ENCODE peak calls at places on chromosome 2, in six cellular contexts. G is fibroblast of lung, Z is lung, W is sigmoid colon, B is upper lobe of right lung, H is hepatocyte. O is an unnamed sample.

GRCh38 chr2:224816816-224817215 is 100.7 kb upstream of the CCDC195 start:
- DNase-seq in G (peak), Z (no peak), W (no peak), B (no peak), H (peak), O (peak)

GRCh38 chr2:226799976-226800940 is 638 bp upstream of the IRS1 start:
- DNase-seq in G (peak), Z (peak), W (peak), B (no peak), H (peak), O (no peak)

GRCh38 chr2:231786177-231786916 is at the start of gene COPS7B:
- DNase-seq in G (peak), Z (peak), W (peak), B (peak), H (peak), O (peak)

GRCh38 chr2:88549616-88550292 is 77.5 kb downstream of the EIF2AK3 start:
- DNase-seq in G (no peak), Z (no peak), W (no peak), B (no peak), H (no peak), O (no peak)

GRCh38 chr2:21599417-21599816 is 475.6 kb downstream of the TDRD15 start:
- DNase-seq in G (no peak), Z (no peak), W (no peak), B (no peak), H (peak), O (no peak)

GRCh38 chr2:164826293-164827243 is 15.1 kb downstream of the COBLL1 start:
- DNase-seq in G (peak), Z (peak), W (no peak), B (peak), H (peak), O (no peak)

GRCh38 chr2:172100080-172101007 is 2.4 kb downstream of the DLX2 start:
- DNase-seq in G (no peak), Z (no peak), W (no peak), B (no peak), H (no peak), O (no peak)

GRCh38 chr2:3427272-3427671 is 47.8 kb downstream of the TRAPPC12 start:
- DNase-seq in G (no peak), Z (no peak), W (no peak), B (no peak), H (no peak), O (no peak)

GRCh38 chr2:43188561-43189386 is 37.6 kb downstream of the ZFP36L2 start:
- DNase-seq in G (no peak), Z (no peak), W (no peak), B (no peak), H (no peak), O (no peak)

GRCh38 chr2:241870081-241870541 is 582 bp downstream of the RTP5 start:
- DNase-seq in G (no peak), Z (no peak), W (no peak), B (no peak), H (no peak), O (no peak)

GRCh38 chr2:23926289-23926749 is 604 bp downstream of the ATAD2B start:
- DNase-seq in G (no peak), Z (no peak), W (peak), B (no peak), H (no peak), O (no peak)

DNA sequence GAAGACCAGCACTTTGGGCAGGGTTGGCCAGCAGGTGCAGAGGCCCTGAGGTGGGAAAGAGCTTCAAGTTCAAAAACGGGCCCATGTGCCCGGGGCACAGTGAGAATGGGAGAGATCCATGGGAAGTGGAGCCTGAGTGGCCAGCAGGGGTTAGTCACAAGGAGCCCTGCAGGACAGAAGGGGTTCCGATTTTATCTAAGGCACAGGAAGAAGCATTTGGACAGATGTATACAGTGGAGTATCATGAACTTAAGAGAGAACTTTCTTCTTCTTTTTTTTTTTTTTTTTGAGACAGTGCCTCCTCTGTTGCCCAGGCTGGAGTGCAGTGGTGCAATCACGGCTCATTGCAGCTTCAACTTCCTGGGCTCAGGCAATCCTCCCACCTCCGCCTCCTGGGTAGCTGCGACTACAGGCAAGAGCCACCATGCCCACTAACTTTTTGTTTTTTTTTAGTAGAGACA is 24.0 kb downstream of the WIPF1 start:
- DNase-seq in G (no peak), Z (peak), W (no peak), B (peak), H (no peak), O (no peak)
- TF ChIP-seq CTCF in G (no peak), Z (no peak), W (no peak), B (no peak), H (no peak), O (no peak)

DNA sequence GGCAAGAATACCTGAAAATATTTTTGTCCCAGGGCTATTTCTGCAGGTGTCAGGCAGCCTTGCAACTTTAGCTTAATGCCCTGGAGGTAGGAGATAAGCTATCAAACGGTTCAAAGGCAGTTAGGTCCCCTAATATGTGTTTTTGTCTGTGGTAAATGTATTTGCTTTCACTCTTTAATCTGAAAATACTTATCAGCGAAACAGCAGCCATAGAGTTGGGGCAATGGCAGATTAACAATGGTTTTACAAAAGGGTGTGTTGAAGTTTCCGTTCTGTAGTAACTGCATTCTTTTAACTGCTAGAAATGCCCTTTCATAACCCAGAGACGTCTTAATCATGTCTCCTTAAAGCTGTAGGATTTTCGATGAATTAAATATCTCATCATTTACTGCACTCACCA is 265.0 kb upstream of the TRIB2 start:
- DNase-seq in G (no peak), Z (no peak), W (no peak), B (no peak), H (no peak), O (no peak)
- H3K4me3 ChIP-seq in G (no peak), Z (no peak), W (peak), B (no peak), H (no peak), O (no peak)

DNA sequence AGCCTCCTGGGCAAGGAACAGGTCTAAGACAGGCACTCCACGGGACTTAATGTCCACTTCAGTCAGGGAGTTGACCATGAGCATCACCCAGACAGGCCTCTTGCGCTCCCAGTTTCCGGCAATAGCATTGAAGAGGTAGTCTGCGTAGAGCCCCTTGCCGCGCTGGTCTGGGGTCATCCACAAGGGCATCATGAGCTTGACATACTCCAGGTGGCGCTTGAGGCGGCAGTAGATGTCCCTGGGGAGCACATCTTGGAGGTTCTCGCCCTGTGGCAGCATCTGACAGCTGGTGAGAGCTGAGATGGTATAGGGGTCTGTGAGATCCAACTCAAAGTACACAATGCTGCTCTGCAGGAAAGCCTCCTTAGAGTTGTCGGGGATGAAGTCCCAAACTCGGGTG is 10.6 kb downstream of the TRABD2A start:
- DNase-seq in G (no peak), Z (no peak), W (peak), B (no peak), H (no peak), O (no peak)
- TF ChIP-seq CTCF in G (no peak), Z (no peak), W (no peak), B (no peak), H (no peak), O (no peak)

GRCh38 chr2:45498661-45499550 is 112.2 kb downstream of the SRBD1 start:
- DNase-seq in G (no peak), Z (no peak), W (no peak), B (no peak), H (no peak), O (no peak)

GRCh38 chr2:45496869-45497268 is 114.2 kb downstream of the SRBD1 start:
- DNase-seq in G (no peak), Z (no peak), W (no peak), B (no peak), H (peak), O (no peak)

GRCh38 chr2:45494275-45494977 is 116.6 kb downstream of the SRBD1 start:
- DNase-seq in G (peak), Z (no peak), W (no peak), B (no peak), H (peak), O (peak)

GRCh38 chr2:45497355-45497754 is 113.7 kb downstream of the SRBD1 start:
- DNase-seq in G (peak), Z (no peak), W (no peak), B (no peak), H (peak), O (peak)

DNA sequence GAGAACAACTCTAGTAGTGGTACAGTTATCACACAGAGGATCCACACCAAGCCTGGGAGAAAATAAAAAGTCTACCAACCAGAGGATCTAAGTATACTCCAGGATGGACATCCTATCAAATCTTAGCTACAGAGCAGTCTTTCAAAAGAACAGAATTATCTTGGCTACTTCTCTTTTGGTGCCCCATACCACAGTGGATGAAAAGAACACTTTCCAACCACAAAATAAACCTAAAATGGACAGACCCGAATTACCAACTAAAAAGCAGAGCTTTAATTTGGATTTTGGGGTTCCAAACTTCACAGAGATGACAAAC is 116.1 kb downstream of the SRBD1 start:
- DNase-seq in G (no peak), Z (no peak), W (no peak), B (no peak), H (no peak), O (no peak)
- H3K4me3 ChIP-seq in G (no peak), Z (no peak), W (no peak), B (no peak), H (no peak), O (no peak)

DNA sequence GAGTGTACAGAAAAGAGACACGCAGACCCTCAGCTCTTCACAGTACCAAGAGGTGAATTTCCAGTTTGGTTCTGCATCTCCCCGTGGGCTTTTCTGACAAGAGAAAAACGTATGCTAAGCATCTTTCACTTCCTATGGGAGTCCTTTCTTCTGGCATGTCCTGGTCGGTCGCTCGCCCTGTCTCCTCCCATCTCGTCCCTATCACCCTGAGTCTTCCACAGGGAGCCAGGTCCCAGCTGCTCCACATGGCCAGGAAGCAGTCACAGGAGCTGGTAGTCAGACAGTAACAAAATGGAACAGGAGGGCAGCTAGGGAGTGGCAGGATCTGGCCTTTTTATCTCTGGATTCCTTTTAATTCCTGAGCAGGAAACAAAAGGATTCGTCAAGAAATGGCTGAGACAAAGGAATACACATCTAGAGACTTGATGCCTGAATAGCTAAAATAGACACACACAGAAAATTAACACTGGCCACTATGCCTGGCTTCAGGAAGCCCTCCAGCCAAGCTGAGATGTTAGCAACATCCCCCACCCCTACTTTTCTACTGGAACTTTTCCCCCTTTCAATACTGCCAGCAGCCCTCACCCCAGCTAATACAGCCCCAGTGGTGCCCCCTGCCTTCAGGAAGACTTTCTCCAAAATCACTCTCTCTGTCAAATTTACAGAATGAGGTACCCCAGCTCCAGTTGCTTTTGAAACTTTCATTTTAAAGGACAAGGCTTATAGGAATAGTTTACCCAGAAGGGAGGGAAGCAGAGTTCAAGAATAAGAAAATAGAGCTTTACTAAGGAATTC is 136.1 kb downstream of the DNER start:
- DNase-seq in G (no peak), Z (no peak), W (no peak), B (no peak), H (no peak), O (no peak)
- TF ChIP-seq CTCF in G (no peak), Z (no peak), W (no peak), B (no peak), H (no peak), O (no peak)

GRCh38 chr2:239380831-239381708 is 19.8 kb downstream of the HDAC4 start:
- DNase-seq in G (no peak), Z (no peak), W (peak), B (peak), H (no peak), O (no peak)
- H3K4me3 ChIP-seq in G (no peak), Z (no peak), W (no peak), B (no peak), H (no peak), O (no peak)

DNA sequence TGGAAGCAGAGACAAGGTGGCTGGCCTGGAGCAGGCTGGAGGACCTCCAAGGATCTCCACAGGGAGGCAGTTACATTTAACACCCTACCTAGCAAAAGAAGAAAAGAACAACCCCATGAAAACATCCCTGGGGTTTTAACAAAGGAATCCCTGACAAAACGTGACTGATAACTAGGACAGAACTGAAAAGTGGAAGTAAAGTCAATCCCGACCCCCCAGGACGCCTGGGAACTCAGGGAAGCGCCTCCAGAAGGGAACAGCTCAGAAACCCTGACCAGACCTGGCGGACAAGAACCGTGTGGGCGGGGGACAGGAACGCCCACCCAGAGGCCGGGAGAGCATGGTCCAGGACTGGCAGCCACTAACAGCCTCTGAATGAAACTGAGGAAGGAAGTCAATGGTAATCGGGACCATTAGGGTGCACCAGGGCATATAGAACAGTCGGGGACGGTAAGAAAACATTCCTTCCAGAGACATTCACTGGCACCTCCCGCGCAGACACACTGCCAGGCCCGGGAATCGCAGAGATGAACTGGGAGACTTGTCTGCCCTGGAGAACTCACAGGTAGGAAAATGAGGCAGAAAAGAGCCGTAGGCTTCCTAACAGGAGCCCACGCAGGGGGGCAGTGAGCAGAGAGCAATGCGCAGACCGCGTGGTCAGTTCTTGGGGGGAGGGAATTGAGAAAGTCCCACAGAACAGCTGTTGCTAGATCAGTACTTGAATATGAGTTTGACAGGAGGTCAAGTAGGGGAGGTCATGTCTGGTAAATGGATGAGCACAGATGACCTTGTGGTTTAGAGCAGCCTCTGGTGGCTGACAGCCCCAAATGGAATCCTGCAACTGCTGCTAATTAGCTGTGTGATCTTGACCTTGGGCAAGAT is 1.3 kb upstream of the TBC1D8 start:
- DNase-seq in G (peak), Z (peak), W (no peak), B (peak), H (peak), O (peak)
- TF ChIP-seq CTCF in G (peak), Z (peak), W (peak), B (peak), H (peak), O (peak)

GRCh38 chr2:177212895-177213856 is 582 bp downstream of the HNRNPA3 start:
- DNase-seq in G (peak), Z (peak), W (peak), B (peak), H (peak), O (peak)
- H3K4me3 ChIP-seq in G (peak), Z (peak), W (peak), B (peak), H (peak), O (peak)

O was measured in fibroblast of mammary gland.